ENCODE peak calls at places on chromosomes 11 and 22, in four cellular contexts. One of them, this sample, is unnamed.

GRCh38 chr11:45665206-45665932 is at the start of gene CHST1:
- DNase-seq in right atrium auricular region: no peak
- DNase-seq in cardiac muscle cell: peak; percentile 66
- DNase-seq in AG04450: no peak
- DNase-seq in this sample: no peak

GRCh38 chr22:48758021-48758561 is 1069.6 kb downstream of the BRD1 start:
- DNase-seq in AG04450: no peak
- DNase-seq in cardiac muscle cell: no peak
- DNase-seq in right atrium auricular region: peak; percentile 43
- DNase-seq in this sample: no peak

GRCh38 chr22:30481711-30482110 is 9.9 kb upstream of the SEC14L3 start:
- DNase-seq in AG04450: no peak
- DNase-seq in cardiac muscle cell: peak; percentile 11
- DNase-seq in right atrium auricular region: no peak
- DNase-seq in this sample: no peak

GRCh38 chr22:42074153-42074750 is at the start of gene PHETA2:
- DNase-seq in cardiac muscle cell: peak; percentile 63
- DNase-seq in AG04450: no peak
- DNase-seq in right atrium auricular region: no peak
- DNase-seq in this sample: peak; percentile 52

GRCh38 chr11:11697796-11698195 is 76.0 kb upstream of the GALNT18 start:
- DNase-seq in cardiac muscle cell: no peak
- DNase-seq in AG04450: no peak
- DNase-seq in right atrium auricular region: no peak
- DNase-seq in this sample: no peak

GRCh38 chr22:30265851-30266444 is 703 bp downstream of the OSM start:
- DNase-seq in right atrium auricular region: no peak
- DNase-seq in cardiac muscle cell: no peak
- DNase-seq in AG04450: no peak
- DNase-seq in this sample: peak; percentile 79

GRCh38 chr11:76217653-76218160 is 11.4 kb upstream of the WNT11 start:
- DNase-seq in right atrium auricular region: no peak
- DNase-seq in AG04450: no peak
- DNase-seq in cardiac muscle cell: no peak
- DNase-seq in this sample: no peak

GRCh38 chr11:132158091-132158490 is 787.7 kb downstream of the NTM start:
- DNase-seq in cardiac muscle cell: peak; percentile 25
- DNase-seq in right atrium auricular region: no peak
- DNase-seq in AG04450: no peak
- DNase-seq in this sample: no peak

GRCh38 chr11:121965330-121965729 is 150.7 kb downstream of the BLID start:
- DNase-seq in right atrium auricular region: no peak
- DNase-seq in AG04450: no peak
- DNase-seq in cardiac muscle cell: peak; percentile 77
- DNase-seq in this sample: no peak

GRCh38 chr11:108307751-108308150 is 84.9 kb downstream of the ATM start:
- DNase-seq in AG04450: no peak
- DNase-seq in right atrium auricular region: no peak
- DNase-seq in cardiac muscle cell: no peak
- DNase-seq in this sample: no peak

GRCh38 chr11:69080361-69080973 is 31.7 kb downstream of the TPCN2 start:
- DNase-seq in right atrium auricular region: no peak
- DNase-seq in AG04450: no peak
- DNase-seq in cardiac muscle cell: peak; percentile 16
- DNase-seq in this sample: no peak

GRCh38 chr22:32175751-32176644 is 16.9 kb upstream of the C22orf42 start:
- DNase-seq in right atrium auricular region: peak; percentile 42
- DNase-seq in cardiac muscle cell: no peak
- DNase-seq in AG04450: no peak
- DNase-seq in this sample: no peak

GRCh38 chr11:66100272-66101037 is 30.4 kb downstream of the PACS1 start:
- DNase-seq in cardiac muscle cell: no peak
- DNase-seq in right atrium auricular region: peak; percentile 71
- DNase-seq in AG04450: no peak
- DNase-seq in this sample: peak; percentile 70

GRCh38 chr22:30121988-30122387 is 41.7 kb downstream of the HORMAD2 start:
- DNase-seq in cardiac muscle cell: no peak
- DNase-seq in right atrium auricular region: no peak
- DNase-seq in AG04450: no peak
- DNase-seq in this sample: no peak

GRCh38 chr11:131365601-131366000 is 4.8 kb upstream of the NTM start:
- DNase-seq in right atrium auricular region: no peak
- DNase-seq in cardiac muscle cell: no peak
- DNase-seq in AG04450: no peak
- DNase-seq in this sample: no peak

GRCh38 chr11:65640483-65641207 is 2.7 kb downstream of the SIPA1 start:
- DNase-seq in right atrium auricular region: no peak
- DNase-seq in cardiac muscle cell: no peak
- DNase-seq in AG04450: no peak
- DNase-seq in this sample: no peak

GRCh38 chr11:9726313-9727022 is 62.6 kb downstream of the SWAP70 start:
- DNase-seq in right atrium auricular region: no peak
- DNase-seq in AG04450: peak; percentile 37
- DNase-seq in cardiac muscle cell: peak; percentile 19
- DNase-seq in this sample: no peak

GRCh38 chr11:69003866-69004311 is 9.2 kb downstream of the MRGPRF start:
- DNase-seq in cardiac muscle cell: no peak
- DNase-seq in right atrium auricular region: no peak
- DNase-seq in AG04450: no peak
- DNase-seq in this sample: no peak

GRCh38 chr11:64206457-64207246 is at the start of gene FERMT3:
- DNase-seq in AG04450: no peak
- DNase-seq in right atrium auricular region: no peak
- DNase-seq in cardiac muscle cell: no peak
- DNase-seq in this sample: peak; percentile 79

GRCh38 chr11:101894505-101894904 is 20.3 kb upstream of the CEP126 start:
- DNase-seq in AG04450: no peak
- DNase-seq in right atrium auricular region: no peak
- DNase-seq in cardiac muscle cell: no peak
- DNase-seq in this sample: no peak
- H3K27ac ChIP-seq in AG04450: no peak overlapping the region
- H3K27ac ChIP-seq in right atrium auricular region: no peak overlapping the region
- H3K27ac ChIP-seq in cardiac muscle cell: no peak overlapping the region
- H3K27ac ChIP-seq in this sample: no peak overlapping the region

GRCh38 chr11:35127619-35128018 is 11.4 kb upstream of the CD44 start:
- DNase-seq in right atrium auricular region: no peak
- DNase-seq in cardiac muscle cell: no peak
- DNase-seq in AG04450: no peak
- DNase-seq in this sample: no peak

GRCh38 chr11:35126879-35127576 is 11.9 kb upstream of the CD44 start:
- DNase-seq in right atrium auricular region: no peak
- DNase-seq in cardiac muscle cell: no peak
- DNase-seq in AG04450: no peak
- DNase-seq in this sample: no peak

GRCh38 chr11:35121326-35121865 is 17.6 kb upstream of the CD44 start:
- DNase-seq in right atrium auricular region: no peak
- DNase-seq in AG04450: no peak
- DNase-seq in cardiac muscle cell: peak; percentile 53
- DNase-seq in this sample: no peak

GRCh38 chr11:35122308-35122707 is 16.7 kb upstream of the CD44 start:
- DNase-seq in AG04450: no peak
- DNase-seq in right atrium auricular region: no peak
- DNase-seq in cardiac muscle cell: no peak
- DNase-seq in this sample: no peak

DNA sequence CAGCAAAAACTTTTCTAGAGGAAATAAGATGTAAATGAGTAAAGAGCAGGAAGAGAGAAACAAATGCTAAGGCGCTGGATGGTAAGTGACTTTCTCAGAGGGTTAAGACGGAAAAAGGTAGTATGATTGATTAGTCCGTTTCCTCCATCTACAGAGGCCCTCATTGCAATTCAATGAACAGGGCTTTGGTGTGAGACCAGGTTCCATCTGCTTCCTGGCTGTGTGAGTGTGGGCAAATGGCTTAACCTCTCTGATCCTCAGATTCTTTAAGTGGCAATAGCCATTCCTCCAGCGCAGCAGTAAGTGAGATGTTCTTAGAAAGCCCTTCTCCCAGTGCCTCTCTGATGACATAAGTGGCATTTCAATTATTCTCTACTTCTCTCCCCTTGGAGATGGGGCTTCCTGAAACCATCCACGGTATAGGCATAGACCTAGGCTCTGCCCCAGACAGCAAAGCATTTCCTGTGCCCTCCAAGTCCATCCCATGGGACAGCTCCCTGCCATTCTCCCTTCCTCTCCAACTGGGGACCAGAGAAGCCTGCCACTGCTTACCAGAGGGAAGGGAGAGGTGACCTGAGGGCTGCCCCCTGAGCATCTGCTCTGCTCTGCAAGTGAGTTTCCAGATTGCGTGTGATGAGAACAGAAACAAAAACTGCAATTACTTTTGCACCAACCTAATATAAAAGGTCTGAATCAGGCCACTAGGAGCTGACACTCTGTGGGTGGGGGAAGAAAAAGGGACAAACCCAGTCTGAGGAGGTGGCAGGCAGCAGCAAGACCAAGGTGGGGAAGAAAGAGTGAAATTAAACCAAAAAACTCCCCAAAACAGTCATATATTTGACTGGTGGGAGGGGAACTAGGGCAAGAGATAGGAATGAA is 12.7 kb upstream of the CD44 start:
- DNase-seq in AG04450: no peak
- DNase-seq in cardiac muscle cell: no peak
- DNase-seq in right atrium auricular region: no peak
- DNase-seq in this sample: no peak
- TF ChIP-seq CTCF in AG04450: no peak
- TF ChIP-seq CTCF in cardiac muscle cell: no peak
- TF ChIP-seq CTCF in right atrium auricular region: no peak
- TF ChIP-seq CTCF in this sample: peak; percentile 19

GRCh38 chr11:1970956-1971355 is 23.8 kb downstream of the MRPL23 start:
- DNase-seq in right atrium auricular region: peak; percentile 21
- DNase-seq in AG04450: no peak
- DNase-seq in cardiac muscle cell: no peak
- DNase-seq in this sample: no peak
- H3K9me3 ChIP-seq in right atrium auricular region: no peaks in the 10 kb centered on the region
- H3K9me3 ChIP-seq in AG04450: no peaks in the 10 kb centered on the region
- H3K9me3 ChIP-seq in cardiac muscle cell: no peaks in the 10 kb centered on the region
- H3K9me3 ChIP-seq in this sample: no peaks in the 10 kb centered on the region

DNA sequence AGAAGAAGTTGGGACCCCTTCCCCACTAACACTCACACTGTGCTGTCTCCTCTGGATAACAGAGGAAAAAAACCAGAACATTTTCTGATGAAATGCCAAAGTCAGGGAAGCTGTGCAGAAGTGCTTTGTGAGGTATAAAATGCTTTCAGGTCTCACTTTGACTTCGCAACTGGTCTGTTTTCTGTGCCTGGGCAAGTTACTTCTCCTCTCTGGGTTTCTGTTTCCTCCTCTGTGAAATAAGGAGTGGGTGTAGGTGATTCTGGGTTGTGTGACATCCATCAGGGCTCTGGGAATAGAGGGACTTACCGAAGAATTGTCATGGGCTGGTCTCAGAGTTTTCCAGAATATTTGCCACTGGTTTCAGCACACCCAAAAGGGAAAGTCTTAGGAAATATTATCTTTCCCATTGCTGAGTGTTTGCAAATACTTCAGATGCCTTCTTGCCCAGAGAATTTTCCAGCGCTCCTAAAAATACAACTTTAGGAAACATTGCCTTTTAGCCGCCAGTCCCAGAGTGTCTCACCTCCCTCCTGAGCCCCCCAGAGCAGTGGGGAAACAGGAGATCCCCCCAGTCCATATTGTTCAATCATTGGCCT is 118.5 kb downstream of the KIAA1671 start:
- DNase-seq in right atrium auricular region: no peak
- DNase-seq in AG04450: no peak
- DNase-seq in cardiac muscle cell: peak; percentile 26
- DNase-seq in this sample: no peak
- H3K27ac ChIP-seq in right atrium auricular region: no peak overlapping the region
- H3K27ac ChIP-seq in AG04450: no peak overlapping the region
- H3K27ac ChIP-seq in cardiac muscle cell: peak overlapping the region; percentile 91
- H3K27ac ChIP-seq in this sample: peak overlapping the region; percentile 58

GRCh38 chr11:126765196-126765595 is 235.4 kb downstream of the KIRREL3 start:
- DNase-seq in AG04450: no peak
- DNase-seq in right atrium auricular region: no peak
- DNase-seq in cardiac muscle cell: no peak
- DNase-seq in this sample: no peak

GRCh38 chr11:126768702-126769101 is 231.9 kb downstream of the KIRREL3 start:
- DNase-seq in AG04450: no peak
- DNase-seq in right atrium auricular region: no peak
- DNase-seq in cardiac muscle cell: no peak
- DNase-seq in this sample: no peak

GRCh38 chr11:126764221-126764620 is 236.3 kb downstream of the KIRREL3 start:
- DNase-seq in right atrium auricular region: no peak
- DNase-seq in cardiac muscle cell: no peak
- DNase-seq in AG04450: no peak
- DNase-seq in this sample: no peak

GRCh38 chr11:126772267-126772666 is 228.3 kb downstream of the KIRREL3 start:
- DNase-seq in right atrium auricular region: no peak
- DNase-seq in cardiac muscle cell: no peak
- DNase-seq in AG04450: no peak
- DNase-seq in this sample: no peak

DNA sequence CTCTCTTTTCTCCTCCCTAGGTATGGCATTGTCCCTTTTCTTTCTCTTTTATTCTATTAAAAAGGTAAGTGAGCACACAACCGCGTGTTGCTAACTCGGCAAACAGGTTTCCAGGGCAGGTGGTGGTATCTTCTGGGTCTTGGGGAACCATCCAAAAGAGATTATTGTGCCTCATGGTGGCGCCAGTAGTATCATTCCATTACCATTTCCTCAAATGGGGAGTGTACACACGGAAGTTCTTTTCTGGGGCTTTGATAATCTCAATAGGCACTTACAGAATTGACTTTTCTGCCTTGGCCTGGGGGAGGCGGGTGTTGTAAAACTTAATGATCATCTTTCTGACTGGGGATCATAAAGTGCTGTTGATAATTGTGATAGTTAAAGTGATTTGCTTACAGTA is 234.1 kb downstream of the KIRREL3 start:
- DNase-seq in cardiac muscle cell: no peak
- DNase-seq in right atrium auricular region: no peak
- DNase-seq in AG04450: no peak
- DNase-seq in this sample: no peak
- TF ChIP-seq CTCF in cardiac muscle cell: no peak
- TF ChIP-seq CTCF in right atrium auricular region: no peak
- TF ChIP-seq CTCF in AG04450: no peak
- TF ChIP-seq CTCF in this sample: no peak

GRCh38 chr11:73942030-73942429 is 8.8 kb upstream of the DNAJB13 start:
- DNase-seq in right atrium auricular region: no peak
- DNase-seq in AG04450: no peak
- DNase-seq in cardiac muscle cell: no peak
- DNase-seq in this sample: no peak
- H3K9me3 ChIP-seq in right atrium auricular region: no peaks in the 10 kb centered on the region
- H3K9me3 ChIP-seq in AG04450: peaks cover 26% of the 10 kb centered on the region
- H3K9me3 ChIP-seq in cardiac muscle cell: no peaks in the 10 kb centered on the region
- H3K9me3 ChIP-seq in this sample: no peaks in the 10 kb centered on the region

This sample was measured in CD4-positive, alpha-beta T cell.